ENCODE peak calls at places on chromosome 5, in six cellular contexts. I is activated naive CD8-positive, alpha-beta T cell treated with anti-CD3 and anti-CD28 coated beads for 36 hours; K is non-pigmented ciliary epithelial cell; U is left ventricle myocardium superior; F is activated T-cell treated with anti-CD3 and anti-CD28 coated beads, Interleukin-2, amount 50 U/mL, for 48 hours; T is fibroblast of lung. L is an unnamed sample.

GRCh38 chr5:127858116-127858784 is 155.1 kb downstream of the CCDC192 start:
- DNase-seq in I (no peak), U (peak; percentile 30), K (no peak), T (no peak), F (no peak), L (no peak)

GRCh38 chr5:135112008-135112670 is 78.1 kb upstream of the PITX1 start:
- DNase-seq in T (no peak), F (no peak), I (no peak), K (no peak), U (no peak), L (no peak)

GRCh38 chr5:113061851-113062631 is 85.4 kb downstream of the DCP2 start:
- DNase-seq in T (peak; percentile 64), I (no peak), F (no peak), U (no peak), K (peak; percentile 71), L (no peak)

GRCh38 chr5:42949348-42950090 is 90.6 kb downstream of the ANXA2R start:
- DNase-seq in F (peak; percentile 72), K (no peak), T (peak; percentile 90), I (peak; percentile 67), U (peak; percentile 58), L (no peak)

GRCh38 chr5:151717390-151717789 is 30.7 kb upstream of the SPARC start:
- DNase-seq in F (no peak), K (no peak), I (no peak), U (no peak), T (no peak), L (no peak)

GRCh38 chr5:31771500-31771899 is 132.6 kb downstream of the PDZD2 start:
- DNase-seq in I (no peak), F (no peak), T (no peak), K (no peak), U (no peak), L (no peak)

GRCh38 chr5:18699681-18700080 is 1065.4 kb downstream of the TAF11L14 start:
- DNase-seq in I (no peak), T (no peak), F (no peak), U (no peak), K (no peak), L (no peak)

GRCh38 chr5:39970117-39970798 is 545.5 kb upstream of the DAB2 start:
- DNase-seq in K (no peak), F (no peak), I (no peak), T (no peak), U (no peak), L (no peak)

GRCh38 chr5:84382363-84383295 is 2.1 kb downstream of the EDIL3 start:
- DNase-seq in F (no peak), U (peak; percentile 55), T (peak; percentile 51), K (no peak), I (peak; percentile 7), L (no peak)

GRCh38 chr5:160398806-160399205 is 1.0 kb downstream of the FAM200C start:
- DNase-seq in I (no peak), K (no peak), F (no peak), U (no peak), T (peak; percentile 33), L (no peak)

GRCh38 chr5:112004867-112005532 is 248.0 kb upstream of the NREP start:
- DNase-seq in F (no peak), T (peak; percentile 66), K (peak; percentile 53), I (no peak), U (no peak), L (no peak)

GRCh38 chr5:1330847-1331831 is 13.8 kb downstream of the CLPTM1L start:
- DNase-seq in I (no peak), K (no peak), U (no peak), T (no peak), F (no peak), L (no peak)